ENCODE peak calls at places on chromosomes 11 and 22, in nine cellular contexts. One of them, this sample, is unnamed.
A peak's percentile ranks its signal among the peaks of the same experiment; 100 is the strongest.

GRCh38 chr22:45497746-45498145 is 4.9 kb upstream of the FBLN1 start:
- DNase-seq in left cardiac atrium: no peak
- DNase-seq in GM12865: no peak
- DNase-seq in fibroblast of the aortic adventitia: peak; percentile 91
- DNase-seq in AG04450: no peak
- DNase-seq in stimulated activated CD4-positive, alpha-beta T cell treated with anti-CD3 and anti-CD28 coated beads, Interleukin-15, amount 100 ng/mL, for 1 hour: no peak
- DNase-seq in MV-4-11: no peak
- DNase-seq in heart right ventricle: no peak
- DNase-seq in left ventricle myocardium superior: no peak
- DNase-seq in this sample: no peak

GRCh38 chr11:65977621-65978390 is 16.3 kb downstream of the SART1 start:
- DNase-seq in left ventricle myocardium superior: no peak
- DNase-seq in left cardiac atrium: no peak
- DNase-seq in fibroblast of the aortic adventitia: no peak
- DNase-seq in MV-4-11: no peak
- DNase-seq in GM12865: no peak
- DNase-seq in stimulated activated CD4-positive, alpha-beta T cell treated with anti-CD3 and anti-CD28 coated beads, Interleukin-15, amount 100 ng/mL, for 1 hour: no peak
- DNase-seq in AG04450: no peak
- DNase-seq in heart right ventricle: no peak
- DNase-seq in this sample: no peak

GRCh38 chr11:64313491-64314145 is 3.7 kb downstream of the TRMT112 start:
- DNase-seq in stimulated activated CD4-positive, alpha-beta T cell treated with anti-CD3 and anti-CD28 coated beads, Interleukin-15, amount 100 ng/mL, for 1 hour: no peak
- DNase-seq in MV-4-11: peak; percentile 79
- DNase-seq in left cardiac atrium: peak; percentile 74
- DNase-seq in fibroblast of the aortic adventitia: peak; percentile 77
- DNase-seq in left ventricle myocardium superior: peak; percentile 82
- DNase-seq in AG04450: no peak
- DNase-seq in GM12865: no peak
- DNase-seq in heart right ventricle: peak; percentile 48
- DNase-seq in this sample: peak; percentile 55

GRCh38 chr11:72422414-72422813 is 11.9 kb downstream of the CLPB start:
- DNase-seq in left ventricle myocardium superior: no peak
- DNase-seq in heart right ventricle: no peak
- DNase-seq in MV-4-11: no peak
- DNase-seq in stimulated activated CD4-positive, alpha-beta T cell treated with anti-CD3 and anti-CD28 coated beads, Interleukin-15, amount 100 ng/mL, for 1 hour: no peak
- DNase-seq in GM12865: no peak
- DNase-seq in AG04450: no peak
- DNase-seq in fibroblast of the aortic adventitia: no peak
- DNase-seq in left cardiac atrium: no peak
- DNase-seq in this sample: no peak

GRCh38 chr11:113202431-113202830 is 112.0 kb upstream of the TTC12 start:
- DNase-seq in left ventricle myocardium superior: no peak
- DNase-seq in heart right ventricle: no peak
- DNase-seq in GM12865: no peak
- DNase-seq in AG04450: no peak
- DNase-seq in stimulated activated CD4-positive, alpha-beta T cell treated with anti-CD3 and anti-CD28 coated beads, Interleukin-15, amount 100 ng/mL, for 1 hour: no peak
- DNase-seq in fibroblast of the aortic adventitia: no peak
- DNase-seq in MV-4-11: no peak
- DNase-seq in left cardiac atrium: no peak
- DNase-seq in this sample: no peak

GRCh38 chr11:10728154-10728553 is 22.9 kb upstream of the CTR9 start:
- DNase-seq in MV-4-11: no peak
- DNase-seq in left ventricle myocardium superior: no peak
- DNase-seq in heart right ventricle: no peak
- DNase-seq in stimulated activated CD4-positive, alpha-beta T cell treated with anti-CD3 and anti-CD28 coated beads, Interleukin-15, amount 100 ng/mL, for 1 hour: no peak
- DNase-seq in GM12865: no peak
- DNase-seq in left cardiac atrium: no peak
- DNase-seq in AG04450: no peak
- DNase-seq in fibroblast of the aortic adventitia: no peak
- DNase-seq in this sample: no peak

GRCh38 chr11:117009905-117010605 is 88.2 kb downstream of the SIK3 start:
- DNase-seq in heart right ventricle: no peak
- DNase-seq in stimulated activated CD4-positive, alpha-beta T cell treated with anti-CD3 and anti-CD28 coated beads, Interleukin-15, amount 100 ng/mL, for 1 hour: no peak
- DNase-seq in left cardiac atrium: no peak
- DNase-seq in MV-4-11: no peak
- DNase-seq in fibroblast of the aortic adventitia: no peak
- DNase-seq in GM12865: no peak
- DNase-seq in left ventricle myocardium superior: no peak
- DNase-seq in AG04450: no peak
- DNase-seq in this sample: no peak

GRCh38 chr11:114099392-114100178 is 40.1 kb downstream of the ZBTB16 start:
- DNase-seq in heart right ventricle: no peak
- DNase-seq in stimulated activated CD4-positive, alpha-beta T cell treated with anti-CD3 and anti-CD28 coated beads, Interleukin-15, amount 100 ng/mL, for 1 hour: no peak
- DNase-seq in left cardiac atrium: no peak
- DNase-seq in left ventricle myocardium superior: no peak
- DNase-seq in fibroblast of the aortic adventitia: no peak
- DNase-seq in MV-4-11: peak; percentile 61
- DNase-seq in GM12865: no peak
- DNase-seq in AG04450: no peak
- DNase-seq in this sample: no peak

GRCh38 chr11:108115495-108116140 is 5.7 kb upstream of the ACAT1 start:
- DNase-seq in stimulated activated CD4-positive, alpha-beta T cell treated with anti-CD3 and anti-CD28 coated beads, Interleukin-15, amount 100 ng/mL, for 1 hour: no peak
- DNase-seq in MV-4-11: peak; percentile 9
- DNase-seq in GM12865: no peak
- DNase-seq in left cardiac atrium: peak; percentile 85
- DNase-seq in left ventricle myocardium superior: peak; percentile 88
- DNase-seq in fibroblast of the aortic adventitia: peak; percentile 95
- DNase-seq in heart right ventricle: peak; percentile 86
- DNase-seq in AG04450: peak; percentile 72
- DNase-seq in this sample: peak; percentile 80

GRCh38 chr11:2298795-2299747 is 2.6 kb downstream of the C11orf21 start:
- DNase-seq in fibroblast of the aortic adventitia: no peak
- DNase-seq in left cardiac atrium: peak; percentile 29
- DNase-seq in GM12865: peak; percentile 20
- DNase-seq in MV-4-11: no peak
- DNase-seq in left ventricle myocardium superior: no peak
- DNase-seq in stimulated activated CD4-positive, alpha-beta T cell treated with anti-CD3 and anti-CD28 coated beads, Interleukin-15, amount 100 ng/mL, for 1 hour: no peak
- DNase-seq in AG04450: no peak
- DNase-seq in heart right ventricle: no peak
- DNase-seq in this sample: peak; percentile 54

GRCh38 chr11:63919267-63920125 is 2.5 kb upstream of the RCOR2 start:
- DNase-seq in stimulated activated CD4-positive, alpha-beta T cell treated with anti-CD3 and anti-CD28 coated beads, Interleukin-15, amount 100 ng/mL, for 1 hour: no peak
- DNase-seq in left ventricle myocardium superior: peak; percentile 86
- DNase-seq in MV-4-11: no peak
- DNase-seq in fibroblast of the aortic adventitia: peak; percentile 22
- DNase-seq in GM12865: no peak
- DNase-seq in AG04450: no peak
- DNase-seq in left cardiac atrium: peak; percentile 64
- DNase-seq in heart right ventricle: peak; percentile 68
- DNase-seq in this sample: no peak

GRCh38 chr11:64321026-64321425 is 3.1 kb downstream of the PRDX5 start:
- DNase-seq in stimulated activated CD4-positive, alpha-beta T cell treated with anti-CD3 and anti-CD28 coated beads, Interleukin-15, amount 100 ng/mL, for 1 hour: no peak
- DNase-seq in AG04450: no peak
- DNase-seq in MV-4-11: no peak
- DNase-seq in heart right ventricle: no peak
- DNase-seq in fibroblast of the aortic adventitia: no peak
- DNase-seq in left cardiac atrium: no peak
- DNase-seq in GM12865: no peak
- DNase-seq in left ventricle myocardium superior: no peak
- DNase-seq in this sample: no peak

GRCh38 chr11:68269414-68270081 is 2.2 kb downstream of the C11orf24 start:
- DNase-seq in AG04450: peak; percentile 60
- DNase-seq in stimulated activated CD4-positive, alpha-beta T cell treated with anti-CD3 and anti-CD28 coated beads, Interleukin-15, amount 100 ng/mL, for 1 hour: no peak
- DNase-seq in fibroblast of the aortic adventitia: peak; percentile 66
- DNase-seq in heart right ventricle: no peak
- DNase-seq in left cardiac atrium: no peak
- DNase-seq in MV-4-11: no peak
- DNase-seq in left ventricle myocardium superior: peak; percentile 31
- DNase-seq in GM12865: no peak
- DNase-seq in this sample: peak; percentile 49

GRCh38 chr11:134235399-134235798 is 10.9 kb downstream of the VPS26B start:
- DNase-seq in AG04450: no peak
- DNase-seq in heart right ventricle: no peak
- DNase-seq in left ventricle myocardium superior: peak; percentile 52
- DNase-seq in fibroblast of the aortic adventitia: no peak
- DNase-seq in stimulated activated CD4-positive, alpha-beta T cell treated with anti-CD3 and anti-CD28 coated beads, Interleukin-15, amount 100 ng/mL, for 1 hour: no peak
- DNase-seq in left cardiac atrium: no peak
- DNase-seq in MV-4-11: no peak
- DNase-seq in GM12865: no peak
- DNase-seq in this sample: peak; percentile 62